ENCODE peak calls at places on chromosomes 5 and 9, in four cellular contexts. E is AG04449; F is adrenal gland; J is effector memory CD4-positive, alpha-beta T cell. P is an unnamed sample.

GRCh38 chr9:109641079-109641659 is 138.8 kb upstream of the PALM2AKAP2 start:
- DNase-seq in F (no peak), E (no peak), J (no peak), P (no peak)

GRCh38 chr5:91357012-91357634 is 26.0 kb downstream of the ARRDC3 start:
- DNase-seq in J (no peak), E (no peak), F (no peak), P (no peak)

GRCh38 chr9:129834489-129835127 is 467 bp downstream of the C9orf78 start:
- DNase-seq in J (peak), E (no peak), F (no peak), P (no peak)

GRCh38 chr5:176810084-176810597 is at the start of gene UNC5A:
- DNase-seq in J (peak), F (no peak), E (no peak), P (peak)

GRCh38 chr9:10112798-10113197 is 500.0 kb downstream of the PTPRD start:
- DNase-seq in E (no peak), F (no peak), J (no peak), P (no peak)

GRCh38 chr5:90598300-90598699 is 39.7 kb downstream of the ADGRV1 start:
- DNase-seq in J (no peak), F (no peak), E (no peak), P (no peak)

GRCh38 chr5:56620903-56621680 is 194.3 kb upstream of the MAP3K1 start:
- DNase-seq in E (no peak), F (no peak), J (no peak), P (no peak)

GRCh38 chr9:109767404-109767803 is 12.6 kb upstream of the PALM2AKAP2 start:
- DNase-seq in J (no peak), F (no peak), E (no peak), P (no peak)

GRCh38 chr9:111969622-111970021 is 73.0 kb downstream of the UGCG start:
- DNase-seq in F (no peak), E (no peak), J (no peak), P (no peak)

GRCh38 chr5:149671544-149671943 is 58.6 kb upstream of the PPARGC1B start:
- DNase-seq in E (no peak), J (no peak), F (no peak), P (no peak)

GRCh38 chr5:148858547-148858946 is 32.1 kb downstream of the ADRB2 start:
- DNase-seq in E (no peak), J (no peak), F (no peak), P (no peak)

GRCh38 chr5:156124713-156125112 is 202.3 kb upstream of the SGCD start:
- DNase-seq in E (no peak), F (no peak), J (no peak), P (no peak)

GRCh38 chr9:3740690-3741419 is 215.1 kb upstream of the RFX3 start:
- DNase-seq in E (no peak), F (no peak), J (no peak), P (no peak)

GRCh38 chr5:88813805-88814584 is 69.0 kb downstream of the MEF2C start:
- DNase-seq in F (no peak), J (no peak), E (no peak), P (no peak)

GRCh38 chr5:171712616-171713015 is 73.0 kb upstream of the SMIM23 start:
- DNase-seq in E (no peak), F (no peak), J (no peak), P (no peak)

GRCh38 chr5:6905883-6906282 is 192.7 kb downstream of the TENT4A start:
- DNase-seq in J (no peak), F (no peak), E (no peak), P (no peak)

GRCh38 chr9:37364751-37365360 is 57.6 kb upstream of the GRHPR start:
- DNase-seq in E (no peak), F (no peak), J (no peak), P (no peak)

GRCh38 chr9:129685220-129685932 is 19.9 kb downstream of the PRRX2 start:
- DNase-seq in E (no peak), F (no peak), J (no peak), P (no peak)

GRCh38 chr5:169577966-169578365 is 5.6 kb upstream of the SPDL1 start:
- DNase-seq in J (no peak), E (no peak), F (no peak), P (no peak)

DNA sequence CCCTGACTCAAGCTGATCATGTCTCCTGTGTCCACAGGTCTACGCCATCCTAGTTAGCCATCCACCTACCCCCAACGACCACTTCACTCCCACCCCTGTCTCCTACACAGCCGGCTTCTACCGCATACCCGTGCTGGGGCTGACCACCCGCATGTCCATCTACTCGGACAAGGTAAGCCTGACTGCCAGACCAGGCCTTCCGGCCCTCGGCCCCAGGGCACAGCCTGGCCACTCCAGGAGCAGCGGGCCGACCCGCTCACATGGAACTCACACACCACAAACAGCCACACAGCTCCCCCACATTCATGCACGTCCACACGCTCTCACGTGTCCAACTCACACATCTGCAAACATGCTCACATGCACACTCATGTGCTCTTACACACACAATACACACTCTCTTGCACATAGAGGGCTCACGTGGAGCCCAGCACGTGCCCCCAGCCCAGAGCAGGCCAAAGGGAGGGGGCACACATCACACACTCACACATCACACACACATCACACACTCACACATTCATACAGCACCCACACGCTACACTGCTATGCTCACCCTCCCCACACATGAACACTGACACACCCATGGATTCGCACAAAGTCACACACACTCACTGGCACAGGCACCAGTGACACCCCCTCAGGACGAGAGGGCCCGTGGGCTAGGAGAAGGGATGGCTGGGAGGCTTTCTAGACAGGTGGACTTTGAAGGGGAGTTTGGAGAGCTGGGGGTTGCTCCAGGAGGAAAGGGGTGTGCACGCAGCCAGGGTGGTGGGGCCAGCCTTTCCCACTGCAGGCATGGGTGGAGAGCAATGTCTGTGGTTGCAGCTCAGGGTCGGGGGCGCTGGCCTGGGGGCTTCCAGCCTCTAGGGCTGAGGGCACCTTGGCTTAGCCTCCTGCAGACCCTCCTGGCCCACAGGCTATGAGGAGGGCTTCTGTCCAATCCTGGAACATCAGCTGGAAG is 3.3 kb downstream of the GRIN1 start:
- DNase-seq in F (no peak), J (no peak), E (no peak), P (no peak)
- H3K4me3 ChIP-seq in F (no peak), J (no peak), E (no peak), P (no peak)

GRCh38 chr5:181044093-181044599 is 4.1 kb downstream of the BTNL9 start:
- DNase-seq in J (no peak), E (no peak), F (no peak), P (no peak)
- H3K4me3 ChIP-seq in J (no peak), E (no peak), F (no peak), P (no peak)

DNA sequence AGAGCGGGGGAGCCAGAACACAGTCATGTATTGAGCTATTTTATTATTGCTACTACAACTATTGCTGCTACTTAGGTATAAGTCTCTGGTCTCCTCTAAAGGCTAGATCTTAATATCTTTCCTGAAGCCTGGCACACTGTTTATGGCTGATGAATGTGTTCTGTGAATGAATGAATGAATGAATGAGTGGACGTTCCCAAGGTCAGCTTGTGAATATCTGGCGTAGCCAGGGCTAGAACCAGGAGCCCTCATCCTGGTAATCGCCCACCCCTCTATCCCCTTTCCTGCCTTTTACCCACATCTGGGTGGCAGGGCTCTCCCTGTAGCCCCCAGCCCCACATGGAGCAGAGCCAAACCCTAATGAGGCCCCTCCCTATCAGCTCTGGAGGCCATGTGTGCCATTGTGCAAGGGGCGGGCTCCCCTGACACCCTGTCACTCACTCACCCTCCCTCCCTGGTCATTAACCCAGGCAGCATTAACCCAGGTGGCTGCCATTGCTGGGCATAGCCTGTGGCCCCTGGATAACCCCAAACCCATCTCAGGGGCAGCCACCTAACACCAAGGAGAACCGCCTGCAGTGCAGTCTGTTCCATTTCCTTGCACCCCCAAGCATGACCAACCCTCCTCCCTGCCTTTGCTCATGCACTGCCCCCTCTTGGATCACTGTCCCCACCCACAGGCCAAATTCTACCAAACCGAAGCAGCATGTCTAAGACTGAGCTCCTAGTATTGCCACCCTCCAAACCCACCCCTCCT is 2.0 kb upstream of the AKNA start:
- DNase-seq in J (no peak), F (no peak), E (no peak), P (no peak)
- H3K4me3 ChIP-seq in J (peak), F (no peak), E (no peak), P (no peak)

GRCh38 chr9:35605336-35606137 is 475 bp downstream of the TESK1 start:
- DNase-seq in F (peak), E (no peak), J (peak), P (peak)
- H3K4me3 ChIP-seq in F (peak), E (peak), J (peak), P (peak)

DNA sequence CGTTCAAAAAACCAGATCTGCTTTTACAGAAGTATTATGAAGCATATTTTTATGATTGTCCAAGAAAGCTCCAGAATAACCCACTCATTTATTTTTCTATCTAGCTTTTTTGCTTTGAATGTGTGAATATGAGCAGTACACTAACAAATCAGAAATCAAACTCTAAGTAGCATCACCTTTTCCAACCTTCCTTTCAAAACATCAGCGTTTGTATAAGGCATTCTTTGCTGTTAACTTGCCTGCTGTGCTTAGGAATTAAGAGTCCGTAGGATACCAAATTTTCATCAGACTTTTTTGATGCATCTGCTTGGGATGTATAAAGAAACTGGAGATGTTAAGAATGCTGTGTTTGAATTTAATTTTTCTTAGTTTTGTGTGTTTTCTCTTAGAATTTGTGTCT is 3.8 kb downstream of the TLE4 start:
- DNase-seq in E (no peak), F (no peak), J (no peak), P (no peak)
- H3K4me3 ChIP-seq in E (peak), F (no peak), J (no peak), P (no peak)

GRCh38 chr9:91423785-91424402 is at the start of gene NFIL3:
- DNase-seq in J (peak), E (no peak), F (peak), P (peak)

GRCh38 chr9:91422832-91423711 is 560 bp downstream of the NFIL3 start:
- DNase-seq in F (peak), J (peak), E (no peak), P (peak)

GRCh38 chr9:91421022-91421765 is 2.4 kb downstream of the NFIL3 start:
- DNase-seq in J (no peak), F (no peak), E (no peak), P (peak)

GRCh38 chr9:91420471-91421021 is 3.1 kb downstream of the NFIL3 start:
- DNase-seq in F (no peak), J (no peak), E (no peak), P (no peak)

DNA sequence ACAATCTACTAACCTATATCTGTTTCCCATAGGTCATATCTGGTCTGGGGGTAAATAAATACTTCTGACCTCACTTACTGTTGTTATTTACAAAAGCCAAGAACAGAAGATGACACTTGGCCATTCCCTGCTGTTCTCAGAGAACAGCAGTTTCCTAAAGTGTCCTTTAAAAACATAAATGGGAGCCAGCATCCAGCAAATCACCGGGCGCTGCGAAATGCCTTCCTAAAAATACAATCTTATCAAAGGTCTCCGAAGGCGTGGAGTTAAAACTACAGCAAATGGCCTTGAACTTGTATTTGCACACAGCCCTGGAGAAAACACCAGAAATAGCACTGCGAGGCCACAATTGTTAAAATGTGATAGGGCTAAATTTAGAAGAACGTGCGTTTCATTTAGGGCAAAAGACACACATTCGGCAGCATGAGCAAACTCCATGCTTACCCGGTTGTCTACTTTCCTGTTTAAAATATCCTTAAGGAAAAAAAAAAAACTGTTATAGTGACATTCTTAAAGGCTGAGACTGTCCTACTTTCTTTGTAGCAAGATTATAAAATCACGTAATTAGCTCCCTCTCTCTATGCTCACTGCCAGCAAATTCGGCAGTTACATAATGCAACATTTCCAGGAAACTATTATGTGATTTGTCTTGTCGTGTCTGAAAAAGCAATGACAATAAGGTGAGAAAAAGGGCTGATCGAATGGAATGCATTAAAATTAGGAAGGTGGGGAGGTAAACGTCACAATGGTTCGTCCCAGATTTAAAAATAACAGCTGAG is 1.5 kb downstream of the NFIL3 start:
- DNase-seq in F (peak), E (no peak), J (no peak), P (peak)
- H3K4me3 ChIP-seq in F (peak), E (peak), J (peak), P (peak)

GRCh38 chr5:38413696-38414095 is 142.8 kb downstream of the LIFR start:
- DNase-seq in F (no peak), J (no peak), E (no peak), P (no peak)

GRCh38 chr5:38417658-38418017 is 138.8 kb downstream of the LIFR start:
- DNase-seq in E (no peak), F (no peak), J (no peak), P (no peak)

GRCh38 chr5:38408446-38409175 is 147.8 kb downstream of the LIFR start:
- DNase-seq in F (no peak), E (no peak), J (no peak), P (no peak)

GRCh38 chr5:38410304-38410990 is 146.0 kb downstream of the LIFR start:
- DNase-seq in E (no peak), F (no peak), J (no peak), P (no peak)

GRCh38 chr5:38414348-38414747 is 142.1 kb downstream of the LIFR start:
- DNase-seq in J (no peak), E (no peak), F (no peak), P (no peak)
- H3K4me3 ChIP-seq in J (no peak), E (no peak), F (no peak), P (no peak)